ENCODE peak calls at places on chromosomes 13 and 19, in nine cellular contexts. One of them, this sample, is unnamed.

GRCh38 chr13:98141091-98141490 is 1.8 kb upstream of the FARP1 start:
- DNase-seq in stimulated activated CD4-positive, alpha-beta T cell treated with anti-CD3 and anti-CD28 coated beads, Interleukin-4, amount 100 ng/mL, for 48 hours: no peak
- DNase-seq in amniotic epithelial cell: no peak
- DNase-seq in lower lobe of right lung: no peak
- DNase-seq in activated naive CD8-positive, alpha-beta T cell treated with anti-CD3 and anti-CD28 coated beads, Interleukin-2, amount 50 U/mL, for 24 hours: no peak
- DNase-seq in D341Med: no peak
- DNase-seq in bronchial epithelial cell: no peak
- DNase-seq in ureter: no peak
- DNase-seq in fibroblast of the aortic adventitia: no peak
- DNase-seq in this sample: no peak

GRCh38 chr19:12453495-12453894 is 12.7 kb upstream of the ZNF443 start:
- DNase-seq in bronchial epithelial cell: peak
- DNase-seq in ureter: peak
- DNase-seq in D341Med: no peak
- DNase-seq in activated naive CD8-positive, alpha-beta T cell treated with anti-CD3 and anti-CD28 coated beads, Interleukin-2, amount 50 U/mL, for 24 hours: no peak
- DNase-seq in fibroblast of the aortic adventitia: no peak
- DNase-seq in amniotic epithelial cell: no peak
- DNase-seq in lower lobe of right lung: no peak
- DNase-seq in stimulated activated CD4-positive, alpha-beta T cell treated with anti-CD3 and anti-CD28 coated beads, Interleukin-4, amount 100 ng/mL, for 48 hours: no peak
- DNase-seq in this sample: no peak

GRCh38 chr19:35500611-35501010 is 10.3 kb upstream of the KRTDAP start:
- DNase-seq in lower lobe of right lung: no peak
- DNase-seq in amniotic epithelial cell: no peak
- DNase-seq in D341Med: no peak
- DNase-seq in activated naive CD8-positive, alpha-beta T cell treated with anti-CD3 and anti-CD28 coated beads, Interleukin-2, amount 50 U/mL, for 24 hours: no peak
- DNase-seq in bronchial epithelial cell: no peak
- DNase-seq in stimulated activated CD4-positive, alpha-beta T cell treated with anti-CD3 and anti-CD28 coated beads, Interleukin-4, amount 100 ng/mL, for 48 hours: no peak
- DNase-seq in fibroblast of the aortic adventitia: no peak
- DNase-seq in ureter: no peak
- DNase-seq in this sample: no peak

GRCh38 chr13:102648046-102648445 is 46.8 kb downstream of the METTL21C start:
- DNase-seq in activated naive CD8-positive, alpha-beta T cell treated with anti-CD3 and anti-CD28 coated beads, Interleukin-2, amount 50 U/mL, for 24 hours: no peak
- DNase-seq in fibroblast of the aortic adventitia: no peak
- DNase-seq in bronchial epithelial cell: peak
- DNase-seq in ureter: no peak
- DNase-seq in D341Med: no peak
- DNase-seq in amniotic epithelial cell: no peak
- DNase-seq in lower lobe of right lung: no peak
- DNase-seq in stimulated activated CD4-positive, alpha-beta T cell treated with anti-CD3 and anti-CD28 coated beads, Interleukin-4, amount 100 ng/mL, for 48 hours: no peak
- DNase-seq in this sample: no peak

GRCh38 chr19:10000171-10000826 is 10.0 kb downstream of the COL5A3 start:
- DNase-seq in fibroblast of the aortic adventitia: peak
- DNase-seq in bronchial epithelial cell: peak
- DNase-seq in stimulated activated CD4-positive, alpha-beta T cell treated with anti-CD3 and anti-CD28 coated beads, Interleukin-4, amount 100 ng/mL, for 48 hours: peak
- DNase-seq in amniotic epithelial cell: peak
- DNase-seq in activated naive CD8-positive, alpha-beta T cell treated with anti-CD3 and anti-CD28 coated beads, Interleukin-2, amount 50 U/mL, for 24 hours: peak
- DNase-seq in D341Med: peak
- DNase-seq in lower lobe of right lung: peak
- DNase-seq in ureter: peak
- DNase-seq in this sample: peak

GRCh38 chr19:16111909-16112752 is 442 bp downstream of the RAB8A start:
- DNase-seq in amniotic epithelial cell: no peak
- DNase-seq in D341Med: no peak
- DNase-seq in activated naive CD8-positive, alpha-beta T cell treated with anti-CD3 and anti-CD28 coated beads, Interleukin-2, amount 50 U/mL, for 24 hours: no peak
- DNase-seq in fibroblast of the aortic adventitia: no peak
- DNase-seq in lower lobe of right lung: no peak
- DNase-seq in ureter: no peak
- DNase-seq in bronchial epithelial cell: no peak
- DNase-seq in stimulated activated CD4-positive, alpha-beta T cell treated with anti-CD3 and anti-CD28 coated beads, Interleukin-4, amount 100 ng/mL, for 48 hours: no peak
- DNase-seq in this sample: no peak

GRCh38 chr19:55660991-55661390 is 6.2 kb downstream of the U2AF2 start:
- DNase-seq in bronchial epithelial cell: no peak
- DNase-seq in ureter: no peak
- DNase-seq in fibroblast of the aortic adventitia: no peak
- DNase-seq in stimulated activated CD4-positive, alpha-beta T cell treated with anti-CD3 and anti-CD28 coated beads, Interleukin-4, amount 100 ng/mL, for 48 hours: no peak
- DNase-seq in lower lobe of right lung: no peak
- DNase-seq in activated naive CD8-positive, alpha-beta T cell treated with anti-CD3 and anti-CD28 coated beads, Interleukin-2, amount 50 U/mL, for 24 hours: no peak
- DNase-seq in D341Med: no peak
- DNase-seq in amniotic epithelial cell: no peak
- DNase-seq in this sample: no peak

GRCh38 chr19:55118401-55118991 is 1.1 kb upstream of the PPP1R12C start:
- DNase-seq in bronchial epithelial cell: no peak
- DNase-seq in activated naive CD8-positive, alpha-beta T cell treated with anti-CD3 and anti-CD28 coated beads, Interleukin-2, amount 50 U/mL, for 24 hours: peak
- DNase-seq in D341Med: no peak
- DNase-seq in amniotic epithelial cell: peak
- DNase-seq in ureter: no peak
- DNase-seq in lower lobe of right lung: peak
- DNase-seq in fibroblast of the aortic adventitia: no peak
- DNase-seq in stimulated activated CD4-positive, alpha-beta T cell treated with anti-CD3 and anti-CD28 coated beads, Interleukin-4, amount 100 ng/mL, for 48 hours: no peak
- DNase-seq in this sample: peak

GRCh38 chr19:50602496-50602895 is 34.3 kb upstream of the LRRC4B start:
- DNase-seq in ureter: no peak
- DNase-seq in fibroblast of the aortic adventitia: no peak
- DNase-seq in activated naive CD8-positive, alpha-beta T cell treated with anti-CD3 and anti-CD28 coated beads, Interleukin-2, amount 50 U/mL, for 24 hours: no peak
- DNase-seq in stimulated activated CD4-positive, alpha-beta T cell treated with anti-CD3 and anti-CD28 coated beads, Interleukin-4, amount 100 ng/mL, for 48 hours: no peak
- DNase-seq in D341Med: no peak
- DNase-seq in amniotic epithelial cell: no peak
- DNase-seq in lower lobe of right lung: no peak
- DNase-seq in bronchial epithelial cell: no peak
- DNase-seq in this sample: no peak

GRCh38 chr13:50387124-50387581 is 371.9 kb downstream of the KCNRG start:
- DNase-seq in stimulated activated CD4-positive, alpha-beta T cell treated with anti-CD3 and anti-CD28 coated beads, Interleukin-4, amount 100 ng/mL, for 48 hours: no peak
- DNase-seq in D341Med: peak
- DNase-seq in bronchial epithelial cell: peak
- DNase-seq in fibroblast of the aortic adventitia: peak
- DNase-seq in lower lobe of right lung: peak
- DNase-seq in activated naive CD8-positive, alpha-beta T cell treated with anti-CD3 and anti-CD28 coated beads, Interleukin-2, amount 50 U/mL, for 24 hours: peak
- DNase-seq in ureter: no peak
- DNase-seq in amniotic epithelial cell: peak
- DNase-seq in this sample: peak

GRCh38 chr13:50914848-50915247 is 5.3 kb downstream of the RNASEH2B start:
- DNase-seq in fibroblast of the aortic adventitia: no peak
- DNase-seq in stimulated activated CD4-positive, alpha-beta T cell treated with anti-CD3 and anti-CD28 coated beads, Interleukin-4, amount 100 ng/mL, for 48 hours: no peak
- DNase-seq in activated naive CD8-positive, alpha-beta T cell treated with anti-CD3 and anti-CD28 coated beads, Interleukin-2, amount 50 U/mL, for 24 hours: no peak
- DNase-seq in lower lobe of right lung: no peak
- DNase-seq in bronchial epithelial cell: no peak
- DNase-seq in amniotic epithelial cell: peak
- DNase-seq in D341Med: no peak
- DNase-seq in ureter: no peak
- DNase-seq in this sample: peak

GRCh38 chr13:110524484-110525254 is 36.9 kb downstream of the RAB20 start:
- DNase-seq in amniotic epithelial cell: no peak
- DNase-seq in lower lobe of right lung: peak
- DNase-seq in stimulated activated CD4-positive, alpha-beta T cell treated with anti-CD3 and anti-CD28 coated beads, Interleukin-4, amount 100 ng/mL, for 48 hours: no peak
- DNase-seq in ureter: no peak
- DNase-seq in activated naive CD8-positive, alpha-beta T cell treated with anti-CD3 and anti-CD28 coated beads, Interleukin-2, amount 50 U/mL, for 24 hours: no peak
- DNase-seq in D341Med: no peak
- DNase-seq in bronchial epithelial cell: no peak
- DNase-seq in fibroblast of the aortic adventitia: no peak
- DNase-seq in this sample: no peak